ENCODE peak calls at places on chromosomes 6 and 20, in six cellular contexts. Z is body of pancreas, W is A673, X is heart right ventricle, O is transverse colon, U is cardiac muscle cell. C is an unnamed sample.

GRCh38 chr6:27168108-27168507 is 79.4 kb upstream of the PRSS16 start:
- DNase-seq in Z (no peak), W (no peak), X (no peak), O (no peak), U (no peak), C (no peak)

GRCh38 chr6:56902551-56903464 is 52.1 kb upstream of the BEND6 start:
- DNase-seq in Z (no peak), W (peak; percentile 65), X (no peak), O (no peak), U (peak; percentile 85), C (peak; percentile 33)

GRCh38 chr20:1185781-1186334 is 1.1 kb upstream of the TMEM74B start:
- DNase-seq in Z (peak; percentile 45), W (peak; percentile 65), X (peak; percentile 59), O (peak; percentile 55), U (peak; percentile 53), C (peak; percentile 83)

GRCh38 chr6:80249897-80250296 is 143.4 kb downstream of the BCKDHB start:
- DNase-seq in Z (no peak), W (no peak), X (no peak), O (no peak), U (peak; percentile 12), C (no peak)

GRCh38 chr6:45021652-45022051 is 306.5 kb upstream of the RUNX2 start:
- DNase-seq in Z (no peak), W (no peak), X (no peak), O (no peak), U (peak; percentile 7), C (no peak)

GRCh38 chr6:128397996-128398395 is 122.4 kb downstream of the PTPRK start:
- DNase-seq in Z (no peak), W (no peak), X (no peak), O (no peak), U (no peak), C (no peak)

GRCh38 chr20:23254505-23254904 is 96.1 kb upstream of the NXT1 start:
- DNase-seq in Z (no peak), W (no peak), X (no peak), O (no peak), U (no peak), C (no peak)

GRCh38 chr6:134674562-134674961 is 275.3 kb downstream of the ALDH8A1 start:
- DNase-seq in Z (no peak), W (no peak), X (no peak), O (no peak), U (no peak), C (peak; percentile 15)

GRCh38 chr20:17646901-17647301 is 35.1 kb downstream of the RRBP1 start:
- DNase-seq in Z (no peak), W (no peak), X (no peak), O (no peak), U (no peak), C (peak; percentile 33)

GRCh38 chr6:150692604-150693003 is 92.9 kb downstream of the PLEKHG1 start:
- DNase-seq in Z (no peak), W (no peak), X (no peak), O (no peak), U (no peak), C (no peak)

GRCh38 chr6:154848580-154848979 is 115.4 kb downstream of the SCAF8 start:
- DNase-seq in Z (no peak), W (peak; percentile 80), X (no peak), O (no peak), U (peak; percentile 30), C (no peak)

GRCh38 chr20:54197621-54198604 is 10.0 kb upstream of the PFDN4 start:
- DNase-seq in Z (no peak), W (peak; percentile 73), X (no peak), O (no peak), U (peak; percentile 79), C (peak; percentile 43)

GRCh38 chr6:44311767-44312166 is 1.4 kb downstream of the AARS2 start:
- DNase-seq in Z (no peak), W (no peak), X (no peak), O (no peak), U (no peak), C (no peak)

GRCh38 chr20:288956-289692 is 1.4 kb downstream of the C20orf96 start:
- DNase-seq in Z (no peak), W (no peak), X (no peak), O (peak; percentile 47), U (no peak), C (no peak)

GRCh38 chr6:109440325-109441068 is at the start of the genes PPIL6 and SMPD2:
- DNase-seq in Z (peak; percentile 86), W (peak; percentile 94), X (peak; percentile 92), O (peak; percentile 90), U (peak; percentile 96), C (peak; percentile 97)

GRCh38 chr6:120854583-120854982 is 479.7 kb downstream of the TBC1D32 start:
- DNase-seq in Z (no peak), W (no peak), X (no peak), O (no peak), U (no peak), C (no peak)

GRCh38 chr6:21842875-21843274 is 249.3 kb downstream of the SOX4 start:
- DNase-seq in Z (no peak), W (no peak), X (no peak), O (no peak), U (no peak), C (no peak)

GRCh38 chr6:138483911-138484731 is 15.2 kb downstream of the NHSL1 start:
- DNase-seq in Z (no peak), W (no peak), X (no peak), O (no peak), U (no peak), C (no peak)

GRCh38 chr6:138480279-138480949 is 18.9 kb downstream of the NHSL1 start:
- DNase-seq in Z (no peak), W (no peak), X (no peak), O (no peak), U (no peak), C (no peak)

GRCh38 chr6:138485586-138486248 is 13.6 kb downstream of the NHSL1 start:
- DNase-seq in Z (no peak), W (no peak), X (peak; percentile 17), O (no peak), U (peak; percentile 4), C (peak; percentile 47)

GRCh38 chr6:138485005-138485545 is 14.2 kb downstream of the NHSL1 start:
- DNase-seq in Z (no peak), W (no peak), X (no peak), O (no peak), U (peak; percentile 36), C (peak; percentile 56)

DNA sequence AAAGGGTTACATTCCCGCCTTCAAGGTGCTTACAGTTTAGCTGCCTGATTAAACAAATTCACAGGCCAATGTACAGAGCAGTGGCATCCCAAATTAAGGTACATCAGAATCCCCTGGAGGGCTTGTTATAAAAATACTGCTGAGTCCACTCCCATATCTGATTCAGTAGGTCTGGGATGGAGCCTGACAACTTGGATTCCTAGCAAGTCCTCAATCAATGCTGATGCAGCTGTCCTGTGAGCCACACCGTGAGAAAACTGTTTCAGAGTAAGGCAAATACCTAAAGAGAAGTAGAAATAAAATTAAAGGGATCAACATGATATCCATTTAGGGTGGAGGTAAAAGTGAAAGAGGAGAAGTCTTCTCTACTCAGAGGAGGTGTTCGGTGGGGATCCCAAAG is 16.5 kb downstream of the NHSL1 start:
- DNase-seq in Z (no peak), W (no peak), X (no peak), O (no peak), U (no peak), C (no peak)
- H3K4me1 ChIP-seq in Z (peaks cover 37% of the 10 kb centered on the region), W (peaks cover 11% of the 10 kb centered on the region), X (peaks cover 43% of the 10 kb centered on the region), O (peaks cover 33% of the 10 kb centered on the region), U (no peaks in the 10 kb centered on the region), C (peaks cover 27% of the 10 kb centered on the region)

DNA sequence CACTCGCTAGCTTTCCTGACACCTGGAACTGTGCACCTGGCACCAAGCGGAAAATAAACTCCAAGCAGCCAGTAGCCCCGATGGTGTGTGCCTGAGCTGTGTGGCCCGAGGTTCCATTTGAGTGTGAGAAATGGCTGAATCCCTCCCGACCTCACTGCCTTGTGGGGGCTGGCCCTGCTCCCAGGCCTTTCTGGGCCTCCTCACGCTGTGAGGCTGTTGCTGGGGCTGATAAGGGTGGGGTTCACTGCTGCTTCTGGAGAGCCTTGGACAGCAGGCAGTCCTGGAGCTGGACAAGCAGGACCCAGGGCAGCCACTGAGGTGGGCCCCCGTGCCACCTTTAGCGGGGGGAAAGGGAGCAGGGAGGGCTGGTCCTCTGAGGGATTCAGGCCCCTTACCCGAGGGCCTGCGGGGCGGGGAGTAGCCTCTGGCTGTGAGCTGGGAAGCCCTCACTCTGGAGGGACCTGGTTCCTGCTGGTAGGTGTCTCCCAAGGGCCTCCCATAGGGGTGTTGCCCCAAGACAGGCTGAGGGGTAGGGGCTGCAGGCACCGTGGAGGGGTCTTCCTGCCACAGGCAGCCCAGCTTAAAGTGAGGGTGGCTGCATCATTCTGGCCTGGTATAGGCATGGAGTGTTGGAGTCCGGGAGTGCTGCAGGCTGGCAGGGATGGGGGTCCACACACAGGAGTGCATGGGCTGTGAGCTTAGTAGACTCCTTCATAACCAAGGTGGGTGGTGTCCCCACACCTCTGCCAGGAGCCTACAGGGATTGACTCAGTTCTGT is 1.7 kb downstream of the PPDPF start:
- DNase-seq in Z (peak; percentile 13), W (no peak), X (no peak), O (no peak), U (no peak), C (no peak)
- H3K4me3 ChIP-seq in Z (no peak overlapping the region), W (peak overlapping the region; percentile 67), X (peak overlapping the region; percentile 69), O (no peak overlapping the region), U (no peak overlapping the region), C (peak overlapping the region; percentile 74)

GRCh38 chr6:36757943-36758508 is 60.4 kb downstream of the RAB44 start:
- DNase-seq in Z (no peak), W (no peak), X (no peak), O (no peak), U (no peak), C (no peak)

GRCh38 chr6:36755435-36756348 is 58.1 kb downstream of the RAB44 start:
- DNase-seq in Z (no peak), W (no peak), X (no peak), O (peak; percentile 52), U (peak; percentile 49), C (no peak)

GRCh38 chr6:36758516-36759176 is 61.0 kb downstream of the RAB44 start:
- DNase-seq in Z (no peak), W (no peak), X (no peak), O (peak; percentile 76), U (no peak), C (no peak)

GRCh38 chr6:36756761-36757160 is 59.1 kb downstream of the RAB44 start:
- DNase-seq in Z (no peak), W (no peak), X (no peak), O (no peak), U (no peak), C (no peak)

DNA sequence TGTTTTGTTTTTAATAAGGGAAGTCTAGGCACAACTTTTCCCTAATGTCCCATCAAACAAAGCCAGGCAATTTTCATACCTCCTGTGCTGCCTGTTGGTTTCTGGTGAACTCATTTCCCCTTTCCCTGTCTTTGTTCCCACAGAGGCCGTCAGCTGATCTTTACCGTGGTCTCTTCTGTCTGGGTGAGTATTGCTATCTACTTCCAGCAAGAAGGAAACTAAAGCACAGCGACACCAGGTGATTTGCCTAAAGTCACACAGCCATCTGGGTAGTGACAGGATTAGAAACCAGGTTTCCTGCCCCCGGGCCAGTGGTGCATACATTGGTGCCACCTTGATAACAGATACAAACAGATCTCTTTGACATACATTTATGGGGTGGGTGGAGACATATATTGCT is 59.6 kb downstream of the RAB44 start:
- DNase-seq in Z (no peak), W (no peak), X (no peak), O (peak; percentile 58), U (no peak), C (no peak)
- H3K4me1 ChIP-seq in Z (peaks cover 11% of the 10 kb centered on the region), W (no peaks in the 10 kb centered on the region), X (peaks cover 33% of the 10 kb centered on the region), O (peaks cover 28% of the 10 kb centered on the region), U (no peaks in the 10 kb centered on the region), C (peaks cover 8% of the 10 kb centered on the region)

DNA sequence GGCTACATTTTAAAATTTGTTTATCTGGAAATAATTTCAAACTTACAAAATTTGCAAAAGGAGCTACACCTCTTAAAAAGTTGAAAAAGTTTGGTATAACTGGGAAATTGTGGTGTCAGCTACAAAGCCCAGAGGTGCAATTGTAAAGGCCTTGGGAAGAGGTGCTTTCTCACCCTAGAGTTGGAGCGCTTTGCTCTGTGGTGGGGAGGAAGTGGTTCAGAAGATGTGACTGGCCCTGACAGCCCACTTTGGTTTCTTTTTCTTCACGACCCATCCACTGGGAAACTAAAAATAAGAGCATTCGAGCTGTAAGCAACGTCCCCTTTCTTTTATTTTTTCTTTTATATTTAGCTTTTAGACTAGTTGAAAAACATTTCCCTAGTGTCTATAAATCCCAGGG is 397.9 kb downstream of the KIF16B start:
- DNase-seq in Z (no peak), W (no peak), X (no peak), O (no peak), U (no peak), C (no peak)
- H3K4me3 ChIP-seq in Z (no peak overlapping the region), W (no peak overlapping the region), X (no peak overlapping the region), O (no peak overlapping the region), U (no peak overlapping the region), C (no peak overlapping the region)